ENCODE peak calls at places on chromosomes 16 and 17, in eight cellular contexts. I, A, D, O, G, L, H and Y are unnamed samples.

GRCh38 chr16:84115919-84116719 is 623 bp downstream of the MBTPS1 start:
- DNase-seq in I (no peak), A (no peak), D (no peak), O (peak), G (no peak), L (peak), H (peak), Y (peak)

GRCh38 chr16:5427571-5427970 is 330.0 kb upstream of the EEF2KMT start:
- DNase-seq in I (no peak), A (no peak), D (no peak), O (no peak), G (no peak), L (no peak), H (no peak), Y (no peak)

GRCh38 chr16:29943846-29944669 is 17.8 kb upstream of the TMEM219 start:
- DNase-seq in I (no peak), A (peak), D (no peak), O (no peak), G (peak), L (peak), H (no peak), Y (peak)

GRCh38 chr16:23164736-23165135 is 15.5 kb upstream of the USP31 start:
- DNase-seq in I (no peak), A (no peak), D (no peak), O (no peak), G (no peak), L (no peak), H (no peak), Y (no peak)

GRCh38 chr16:66050991-66051390 is 315.5 kb upstream of the CDH5 start:
- DNase-seq in I (no peak), A (no peak), D (no peak), O (no peak), G (no peak), L (no peak), H (no peak), Y (no peak)

GRCh38 chr17:55433029-55433628 is 11.5 kb upstream of the MMD start:
- DNase-seq in I (no peak), A (no peak), D (no peak), O (no peak), G (no peak), L (no peak), H (no peak), Y (no peak)

GRCh38 chr17:28174352-28175046 is 132.0 kb downstream of the NLK start:
- DNase-seq in I (no peak), A (no peak), D (no peak), O (no peak), G (no peak), L (no peak), H (no peak), Y (peak)

GRCh38 chr17:57634713-57635465 is 110.2 kb downstream of the CCDC182 start:
- DNase-seq in I (no peak), A (no peak), D (peak), O (no peak), G (no peak), L (no peak), H (no peak), Y (no peak)

GRCh38 chr16:83542491-83542890 is 265.3 kb upstream of the HSBP1 start:
- DNase-seq in I (no peak), A (no peak), D (no peak), O (no peak), G (no peak), L (no peak), H (no peak), Y (no peak)

GRCh38 chr16:70738083-70738977 is 52.5 kb upstream of the MTSS2 start:
- DNase-seq in I (no peak), A (peak), D (peak), O (no peak), G (peak), L (peak), H (peak), Y (peak)

GRCh38 chr16:17228048-17228707 is 242.6 kb downstream of the XYLT1 start:
- DNase-seq in I (no peak), A (no peak), D (no peak), O (no peak), G (no peak), L (no peak), H (no peak), Y (no peak)

GRCh38 chr16:27974896-27975540 is 88.5 kb downstream of the GSG1L start:
- DNase-seq in I (no peak), A (no peak), D (peak), O (no peak), G (no peak), L (no peak), H (no peak), Y (no peak)

GRCh38 chr17:33200116-33200515 is 93.0 kb downstream of the ASIC2 start:
- DNase-seq in I (no peak), A (no peak), D (no peak), O (no peak), G (no peak), L (no peak), H (no peak), Y (no peak)

GRCh38 chr17:13597723-13598347 is 3.9 kb downstream of the HS3ST3A1 start:
- DNase-seq in I (no peak), A (no peak), D (no peak), O (peak), G (no peak), L (peak), H (peak), Y (peak)

GRCh38 chr16:4593069-4593468 is 21.6 kb downstream of the UBALD1 start:
- DNase-seq in I (no peak), A (no peak), D (no peak), O (no peak), G (no peak), L (no peak), H (no peak), Y (no peak)

GRCh38 chr16:50696575-50697420 is 3.4 kb downstream of the NOD2 start:
- DNase-seq in I (peak), A (peak), D (peak), O (peak), G (no peak), L (peak), H (peak), Y (no peak)

GRCh38 chr17:45263477-45263860 is 1.6 kb upstream of the SPATA32 start:
- DNase-seq in I (no peak), A (no peak), D (peak), O (no peak), G (no peak), L (no peak), H (no peak), Y (no peak)

GRCh38 chr17:45262516-45263476 is 902 bp upstream of the SPATA32 start:
- DNase-seq in I (no peak), A (no peak), D (no peak), O (no peak), G (no peak), L (no peak), H (no peak), Y (no peak)

GRCh38 chr17:45264430-45264829 is 2.5 kb upstream of the SPATA32 start:
- DNase-seq in I (no peak), A (no peak), D (peak), O (no peak), G (no peak), L (no peak), H (no peak), Y (no peak)

GRCh38 chr17:45260204-45260783 is 1.6 kb downstream of the SPATA32 start:
- DNase-seq in I (no peak), A (no peak), D (no peak), O (no peak), G (no peak), L (no peak), H (no peak), Y (no peak)

GRCh38 chr17:45261577-45262515 is at the start of gene SPATA32:
- DNase-seq in I (no peak), A (peak), D (peak), O (peak), G (no peak), L (peak), H (peak), Y (peak)
- H3K27ac ChIP-seq in I (peak), A (no peak), D (peak), O (peak), G (no peak), L (no peak), H (no peak), Y (no peak)

DNA sequence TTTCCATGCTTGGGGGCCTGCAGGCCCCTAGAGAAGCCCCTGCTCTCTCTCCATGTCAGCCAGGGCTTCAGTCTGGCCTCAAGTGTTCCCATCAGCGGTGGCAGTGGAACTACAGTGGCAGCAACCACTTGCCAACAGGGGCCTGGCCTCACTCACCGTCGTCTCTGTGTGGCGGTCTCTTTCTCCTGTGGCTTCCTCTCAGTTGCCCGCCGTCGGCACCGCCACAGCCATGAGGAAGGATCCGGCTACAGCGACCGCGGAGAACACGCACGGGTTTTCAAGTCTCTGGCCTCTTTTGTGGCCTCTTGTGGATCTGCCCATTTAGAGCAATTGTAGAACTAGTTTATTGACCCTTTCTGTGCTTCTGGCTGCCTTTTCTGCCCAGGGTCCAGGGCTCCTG is 8.5 kb downstream of the ARMC7 start:
- DNase-seq in I (no peak), A (no peak), D (no peak), O (no peak), G (no peak), L (no peak), H (peak), Y (no peak)
- H3K27ac ChIP-seq in I (no peak), A (no peak), D (no peak), O (no peak), G (no peak), L (no peak), H (peak), Y (no peak)

GRCh38 chr16:10552998-10553491 is 27.4 kb downstream of the EMP2 start:
- DNase-seq in I (no peak), A (no peak), D (peak), O (peak), G (no peak), L (peak), H (peak), Y (peak)
- H3K27ac ChIP-seq in I (no peak), A (no peak), D (no peak), O (no peak), G (no peak), L (no peak), H (no peak), Y (no peak)

GRCh38 chr17:61201211-61201610 is 198.4 kb upstream of the TBX2 start:
- DNase-seq in I (no peak), A (no peak), D (no peak), O (no peak), G (peak), L (no peak), H (no peak), Y (no peak)

GRCh38 chr17:61200349-61200735 is 199.3 kb upstream of the TBX2 start:
- DNase-seq in I (no peak), A (no peak), D (no peak), O (no peak), G (peak), L (no peak), H (no peak), Y (no peak)

GRCh38 chr17:61196799-61197198 is 202.8 kb upstream of the TBX2 start:
- DNase-seq in I (no peak), A (no peak), D (no peak), O (no peak), G (no peak), L (no peak), H (no peak), Y (no peak)

GRCh38 chr17:61202564-61202963 is 197.1 kb upstream of the TBX2 start:
- DNase-seq in I (no peak), A (no peak), D (no peak), O (no peak), G (peak), L (no peak), H (no peak), Y (no peak)

DNA sequence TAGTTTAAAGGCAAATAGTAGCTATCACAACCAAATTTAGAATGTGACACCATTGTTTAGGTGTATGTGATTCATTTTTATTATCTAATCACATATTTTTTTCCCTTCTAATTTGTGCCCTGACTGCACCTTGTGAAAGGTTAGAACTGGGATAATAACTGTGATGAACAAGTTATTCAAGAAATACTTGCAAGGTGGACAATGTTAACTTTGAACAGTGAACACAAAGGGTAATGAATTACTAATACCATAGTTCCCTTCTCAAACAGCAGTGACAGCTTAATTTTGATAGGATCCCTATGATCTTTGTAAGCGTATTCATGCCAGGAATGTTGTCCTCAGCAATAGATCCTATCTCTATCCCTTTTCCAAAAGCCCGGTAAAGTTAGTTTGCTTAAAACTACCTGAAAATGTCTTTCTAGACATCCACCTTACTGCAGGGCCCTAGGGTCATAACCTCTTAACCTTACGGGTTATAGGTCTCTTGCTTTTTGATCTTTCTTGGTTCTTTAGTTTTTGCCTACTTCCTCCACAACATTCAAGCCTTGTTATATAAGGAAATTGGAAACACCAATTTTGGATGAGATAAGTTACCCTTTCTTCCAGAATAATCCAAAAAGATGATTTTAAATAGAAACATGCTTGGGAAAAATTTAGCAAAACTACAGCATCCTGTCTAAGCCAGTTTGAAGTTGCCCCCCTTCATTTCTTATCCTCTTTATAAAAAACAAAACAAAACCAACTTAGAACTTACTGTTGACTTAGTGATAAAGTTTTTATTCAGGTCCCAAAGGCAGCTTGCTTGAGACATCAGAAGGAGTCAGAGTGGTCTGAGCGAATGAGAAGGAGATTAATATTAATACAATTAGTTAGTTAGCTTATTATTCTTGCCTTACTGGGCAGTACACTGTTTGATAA is 200.0 kb upstream of the TBX2 start:
- DNase-seq in I (no peak), A (no peak), D (no peak), O (no peak), G (no peak), L (no peak), H (no peak), Y (no peak)
- H3K27ac ChIP-seq in I (no peak), A (peak), D (peak), O (no peak), G (no peak), L (no peak), H (no peak), Y (no peak)

GRCh38 chr17:44043326-44043725 is 23.1 kb downstream of the LSM12 start:
- DNase-seq in I (no peak), A (no peak), D (no peak), O (no peak), G (peak), L (peak), H (peak), Y (no peak)
- H3K27ac ChIP-seq in I (peak), A (no peak), D (no peak), O (no peak), G (peak), L (no peak), H (no peak), Y (no peak)

DNA sequence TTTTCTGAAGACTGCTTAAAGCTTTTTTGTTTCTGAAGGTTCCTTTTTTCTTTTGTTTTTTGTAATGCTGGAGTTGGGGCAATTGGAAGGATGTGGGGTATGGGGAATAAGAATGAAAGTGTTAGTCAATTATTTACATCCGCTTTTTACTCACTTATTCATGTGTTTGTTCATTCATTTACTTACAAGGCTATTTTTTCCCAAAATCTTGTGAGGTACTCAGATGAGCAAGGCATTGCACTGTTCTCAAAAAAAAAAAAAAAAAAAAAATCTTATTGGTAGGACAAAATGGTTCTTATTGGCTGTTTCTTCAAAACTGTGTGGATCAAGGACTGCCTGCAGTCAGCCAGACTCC is 55.7 kb downstream of the PLD6 start:
- DNase-seq in I (no peak), A (no peak), D (no peak), O (no peak), G (no peak), L (no peak), H (no peak), Y (no peak)
- H3K27ac ChIP-seq in I (no peak), A (no peak), D (peak), O (no peak), G (peak), L (peak), H (no peak), Y (no peak)

DNA sequence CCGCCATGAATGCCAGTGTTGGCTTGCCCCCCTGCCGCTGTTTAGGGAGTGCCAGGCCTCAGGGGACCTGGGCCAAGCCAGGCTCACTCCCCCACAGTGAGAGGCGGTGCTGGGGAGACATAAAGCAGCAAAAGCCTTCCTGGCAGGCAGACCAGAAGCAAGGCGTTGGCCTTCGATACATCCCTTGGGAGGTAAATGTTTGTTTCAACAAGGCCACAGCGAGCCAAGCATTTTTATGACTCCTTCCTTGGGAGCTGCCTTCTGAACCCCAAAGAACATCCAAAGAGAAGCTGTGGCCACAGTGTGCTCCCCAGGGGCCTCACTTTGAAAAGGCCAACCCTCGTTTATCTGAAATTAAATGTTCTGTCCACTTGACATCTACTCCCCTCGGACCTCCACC is 119.7 kb upstream of the CIBAR2 start:
- DNase-seq in I (no peak), A (no peak), D (no peak), O (no peak), G (no peak), L (no peak), H (no peak), Y (no peak)
- H3K27ac ChIP-seq in I (no peak), A (no peak), D (no peak), O (no peak), G (peak), L (no peak), H (no peak), Y (no peak)